ENCODE peak calls at places on chromosomes 11 and 22, in eight cellular contexts. L, H, I, P, E, C, N and W are unnamed samples.

GRCh38 chr11:61054927-61055562 is 47.2 kb upstream of the CD5 start:
- DNase-seq in P (no peak), E (no peak), I (no peak), L (no peak), C (no peak), H (no peak), N (no peak), W (no peak)

GRCh38 chr22:21628386-21629261 is 1.2 kb downstream of the YDJC start:
- DNase-seq in I (no peak), P (peak; percentile 49), H (no peak), N (no peak), C (no peak), E (no peak), L (no peak), W (peak; percentile 53)

GRCh38 chr11:3723014-3723708 is 52.0 kb upstream of the CHRNA10 start:
- DNase-seq in P (peak; percentile 81), I (no peak), H (no peak), C (no peak), N (peak; percentile 84), L (peak; percentile 25), E (no peak), W (no peak)

GRCh38 chr22:23548501-23549197 is 31.4 kb downstream of the IGLL1 start:
- DNase-seq in C (no peak), H (no peak), L (no peak), E (no peak), P (no peak), N (no peak), I (peak; percentile 6), W (no peak)

GRCh38 chr11:2555376-2555775 is 110.6 kb downstream of the KCNQ1 start:
- DNase-seq in E (no peak), N (no peak), I (no peak), C (no peak), H (no peak), L (no peak), P (no peak), W (no peak)

GRCh38 chr11:110251837-110252236 is 44.6 kb downstream of the RDX start:
- DNase-seq in P (no peak), E (no peak), C (peak; percentile 93), I (no peak), N (peak; percentile 21), H (no peak), L (no peak), W (no peak)

GRCh38 chr11:25981998-25982397 is 349.9 kb upstream of the ANO3 start:
- DNase-seq in E (no peak), P (peak; percentile 15), C (peak; percentile 56), L (peak; percentile 67), H (no peak), I (peak; percentile 30), N (peak; percentile 56), W (no peak)

GRCh38 chr11:62599909-62600308 is 1.8 kb downstream of the MTA2 start:
- DNase-seq in C (no peak), I (no peak), H (no peak), L (no peak), N (no peak), E (no peak), P (no peak), W (no peak)

GRCh38 chr11:117919326-117920275 is 9.6 kb downstream of the TMPRSS13 start:
- DNase-seq in E (no peak), L (no peak), H (no peak), N (no peak), I (no peak), C (no peak), P (no peak), W (no peak)

GRCh38 chr11:72823105-72823804 is 9.0 kb downstream of the ATG16L2 start:
- DNase-seq in I (no peak), P (no peak), H (no peak), L (no peak), E (no peak), N (no peak), C (no peak), W (no peak)

GRCh38 chr11:119027561-119028345 is 2.9 kb downstream of the SLC37A4 start:
- DNase-seq in H (no peak), I (no peak), N (no peak), P (no peak), E (no peak), C (no peak), L (no peak), W (no peak)

GRCh38 chr11:119702261-119702591 is 26.8 kb downstream of the NECTIN1 start:
- DNase-seq in P (no peak), H (no peak), E (no peak), C (no peak), I (no peak), N (no peak), L (no peak), W (no peak)

GRCh38 chr22:45483918-45484499 is 18.7 kb upstream of the FBLN1 start:
- DNase-seq in H (no peak), L (no peak), C (no peak), N (no peak), E (no peak), P (no peak), I (no peak), W (no peak)

GRCh38 chr11:133835258-133836075 is 9.8 kb downstream of the SPATA19 start:
- DNase-seq in P (peak; percentile 58), H (no peak), I (peak; percentile 71), C (peak; percentile 77), N (peak; percentile 59), L (peak; percentile 64), E (no peak), W (no peak)

GRCh38 chr11:40186401-40187091 is 1272.9 kb downstream of the LRRC4C start:
- DNase-seq in H (peak; percentile 20), C (peak; percentile 19), I (no peak), E (no peak), L (no peak), P (no peak), N (no peak), W (no peak)

GRCh38 chr11:95690100-95690499 is 99.5 kb downstream of the FAM76B start:
- DNase-seq in H (no peak), N (no peak), I (no peak), C (no peak), L (no peak), P (no peak), E (no peak), W (no peak)

GRCh38 chr22:46985507-46985882 is 223.0 kb downstream of the TBC1D22A start:
- DNase-seq in C (no peak), E (no peak), L (no peak), I (no peak), N (no peak), P (no peak), H (no peak), W (no peak)

GRCh38 chr22:38941488-38941987 is 15.9 kb upstream of the APOBEC3A start:
- DNase-seq in I (no peak), N (no peak), E (no peak), L (no peak), H (no peak), C (no peak), P (peak; percentile 6), W (no peak)

GRCh38 chr11:93481279-93481678 is 61.9 kb downstream of the SMCO4 start:
- DNase-seq in H (no peak), E (no peak), L (no peak), P (no peak), N (no peak), I (no peak), C (no peak), W (no peak)

GRCh38 chr22:47316020-47316419 is 553.6 kb downstream of the TBC1D22A start:
- DNase-seq in P (no peak), L (no peak), C (no peak), E (no peak), I (no peak), H (no peak), N (no peak), W (no peak)

GRCh38 chr11:1699771-1700170 is 2.8 kb downstream of the KRTAP5-6 start:
- DNase-seq in H (no peak), P (no peak), N (no peak), C (no peak), L (no peak), I (no peak), E (no peak), W (no peak)

GRCh38 chr22:43515902-43516301 is 104.1 kb downstream of the MPPED1 start:
- DNase-seq in C (no peak), E (no peak), I (peak; percentile 45), N (no peak), P (no peak), L (no peak), H (no peak), W (no peak)

GRCh38 chr11:94553938-94554337 is 10.2 kb downstream of the FUT4 start:
- DNase-seq in P (no peak), E (no peak), L (no peak), H (no peak), C (peak; percentile 6), N (no peak), I (no peak), W (no peak)

GRCh38 chr11:96301818-96302217 is 41.2 kb downstream of the MAML2 start:
- DNase-seq in E (no peak), N (no peak), L (no peak), I (no peak), P (no peak), H (no peak), C (no peak), W (no peak)

GRCh38 chr11:99154277-99154676 is 133.5 kb downstream of the CNTN5 start:
- DNase-seq in N (no peak), C (no peak), E (no peak), H (no peak), I (no peak), P (no peak), L (no peak), W (no peak)

GRCh38 chr11:17719940-17720795 is 797 bp downstream of the MYOD1 start:
- DNase-seq in H (no peak), I (peak; percentile 41), L (no peak), C (no peak), P (peak; percentile 16), N (no peak), E (no peak), W (no peak)

GRCh38 chr11:41392591-41392990 is 66.9 kb downstream of the LRRC4C start:
- DNase-seq in C (no peak), E (no peak), N (no peak), L (no peak), I (no peak), P (no peak), H (no peak), W (no peak)

GRCh38 chr22:42608481-42609361 is 6.0 kb downstream of the POLDIP3 start:
- DNase-seq in L (no peak), I (no peak), P (no peak), H (no peak), N (peak; percentile 95), E (no peak), C (peak; percentile 26), W (no peak)

GRCh38 chr11:11884774-11885481 is 43.2 kb downstream of the USP47 start:
- DNase-seq in C (no peak), E (no peak), N (no peak), P (no peak), I (no peak), L (no peak), H (no peak), W (no peak)

GRCh38 chr11:1942541-1943260 is 4.4 kb upstream of the MRPL23 start:
- DNase-seq in L (no peak), P (no peak), C (no peak), N (no peak), H (no peak), E (peak; percentile 53), I (no peak), W (peak; percentile 22)

GRCh38 chr11:124669193-124669592 is 4.3 kb downstream of the SIAE start:
- DNase-seq in E (no peak), N (peak; percentile 46), I (peak; percentile 68), H (no peak), C (peak; percentile 42), P (peak; percentile 39), L (peak; percentile 74), W (no peak)

GRCh38 chr22:49833340-49834007 is 5.8 kb upstream of the BRD1 start:
- DNase-seq in C (no peak), P (no peak), H (no peak), I (no peak), L (no peak), E (no peak), N (no peak), W (no peak)